ENCODE peak calls at places on chromosomes 13 and 19, in eight cellular contexts. One of them, this sample, is unnamed.

GRCh38 chr13:97548736-97549135 is 114.8 kb downstream of the RAP2A start:
- DNase-seq in PC-9: no peak
- DNase-seq in GM23338: no peak
- DNase-seq in cardiac fibroblast: no peak
- DNase-seq in A549: no peak
- DNase-seq in heart left ventricle: no peak
- DNase-seq in progenitor cell of endocrine pancreas: no peak
- DNase-seq in fibroblast of mammary gland: no peak
- DNase-seq in this sample: no peak

GRCh38 chr13:89694471-89694870 is 1653.0 kb upstream of the MIR17HG start:
- DNase-seq in progenitor cell of endocrine pancreas: no peak
- DNase-seq in heart left ventricle: no peak
- DNase-seq in fibroblast of mammary gland: no peak
- DNase-seq in PC-9: no peak
- DNase-seq in A549: no peak
- DNase-seq in cardiac fibroblast: no peak
- DNase-seq in GM23338: no peak
- DNase-seq in this sample: no peak

GRCh38 chr13:33265607-33266006 is 19.9 kb downstream of the STARD13 start:
- DNase-seq in progenitor cell of endocrine pancreas: no peak
- DNase-seq in fibroblast of mammary gland: no peak
- DNase-seq in PC-9: no peak
- DNase-seq in A549: no peak
- DNase-seq in cardiac fibroblast: no peak
- DNase-seq in heart left ventricle: no peak
- DNase-seq in GM23338: no peak
- DNase-seq in this sample: no peak

GRCh38 chr19:16235811-16236710 is 38.4 kb downstream of the AP1M1 start:
- DNase-seq in GM23338: no peak
- DNase-seq in PC-9: no peak
- DNase-seq in A549: no peak
- DNase-seq in cardiac fibroblast: no peak
- DNase-seq in fibroblast of mammary gland: no peak
- DNase-seq in progenitor cell of endocrine pancreas: no peak
- DNase-seq in heart left ventricle: peak; percentile 21
- DNase-seq in this sample: no peak

GRCh38 chr19:16520986-16521624 is 21.1 kb downstream of the CHERP start:
- DNase-seq in GM23338: no peak
- DNase-seq in fibroblast of mammary gland: no peak
- DNase-seq in progenitor cell of endocrine pancreas: no peak
- DNase-seq in cardiac fibroblast: no peak
- DNase-seq in heart left ventricle: no peak
- DNase-seq in PC-9: no peak
- DNase-seq in A549: no peak
- DNase-seq in this sample: no peak

GRCh38 chr19:38826856-38827551 is 4.6 kb downstream of the ECH1 start:
- DNase-seq in progenitor cell of endocrine pancreas: no peak
- DNase-seq in cardiac fibroblast: no peak
- DNase-seq in GM23338: no peak
- DNase-seq in A549: no peak
- DNase-seq in heart left ventricle: no peak
- DNase-seq in PC-9: no peak
- DNase-seq in fibroblast of mammary gland: no peak
- DNase-seq in this sample: no peak

GRCh38 chr19:39077323-39077722 is 6.8 kb upstream of the ACP7 start:
- DNase-seq in GM23338: no peak
- DNase-seq in fibroblast of mammary gland: no peak
- DNase-seq in PC-9: no peak
- DNase-seq in A549: no peak
- DNase-seq in progenitor cell of endocrine pancreas: no peak
- DNase-seq in cardiac fibroblast: no peak
- DNase-seq in heart left ventricle: no peak
- DNase-seq in this sample: no peak

GRCh38 chr13:30572859-30573275 is 44.9 kb upstream of the USPL1 start:
- DNase-seq in progenitor cell of endocrine pancreas: no peak
- DNase-seq in A549: peak; percentile 18
- DNase-seq in heart left ventricle: no peak
- DNase-seq in cardiac fibroblast: peak; percentile 72
- DNase-seq in fibroblast of mammary gland: peak; percentile 68
- DNase-seq in GM23338: peak; percentile 47
- DNase-seq in PC-9: no peak
- DNase-seq in this sample: no peak

GRCh38 chr19:50556236-50557008 is 11.8 kb downstream of the LRRC4B start:
- DNase-seq in progenitor cell of endocrine pancreas: peak; percentile 93
- DNase-seq in PC-9: peak; percentile 63
- DNase-seq in A549: peak; percentile 98
- DNase-seq in cardiac fibroblast: peak; percentile 65
- DNase-seq in GM23338: peak; percentile 98
- DNase-seq in fibroblast of mammary gland: peak; percentile 51
- DNase-seq in heart left ventricle: peak; percentile 87
- DNase-seq in this sample: peak; percentile 92

GRCh38 chr13:57314897-57315520 is 148.0 kb downstream of the PRR20E start:
- DNase-seq in fibroblast of mammary gland: no peak
- DNase-seq in cardiac fibroblast: no peak
- DNase-seq in GM23338: peak; percentile 2
- DNase-seq in heart left ventricle: no peak
- DNase-seq in A549: no peak
- DNase-seq in progenitor cell of endocrine pancreas: no peak
- DNase-seq in PC-9: no peak
- DNase-seq in this sample: no peak

DNA sequence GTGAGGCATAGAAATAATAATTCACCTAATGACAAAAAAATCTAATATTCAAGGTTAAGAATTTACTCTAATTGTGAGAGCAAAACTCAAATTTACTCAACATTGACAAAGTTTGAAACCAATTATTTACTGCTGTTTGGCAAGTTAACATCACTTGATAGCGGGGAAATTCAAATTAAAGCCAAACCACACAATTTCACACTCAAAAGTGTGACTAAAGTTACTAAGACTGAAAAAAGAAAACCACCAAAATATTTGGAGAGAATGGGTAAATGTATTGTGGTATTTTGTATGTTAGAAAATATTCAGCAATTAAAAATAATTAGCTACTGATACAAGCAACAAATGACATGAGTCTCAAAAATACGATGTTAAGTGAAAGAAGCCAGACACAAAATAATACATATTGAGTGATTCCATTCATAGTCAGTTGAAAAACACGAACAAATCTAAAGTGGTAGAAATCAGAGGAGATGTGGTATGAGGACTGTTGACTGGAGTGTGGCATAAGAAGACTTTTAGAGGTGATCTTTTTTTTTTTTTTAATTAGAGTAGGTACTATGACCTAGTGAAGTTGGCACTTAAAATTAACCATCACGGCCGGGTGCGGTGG is 541.4 kb upstream of the ATXN8OS start:
- DNase-seq in A549: no peak
- DNase-seq in fibroblast of mammary gland: no peak
- DNase-seq in cardiac fibroblast: no peak
- DNase-seq in progenitor cell of endocrine pancreas: no peak
- DNase-seq in PC-9: no peak
- DNase-seq in heart left ventricle: no peak
- DNase-seq in GM23338: no peak
- DNase-seq in this sample: no peak
- TF ChIP-seq CTCF in A549: no peak
- TF ChIP-seq CTCF in fibroblast of mammary gland: no peak
- TF ChIP-seq CTCF in cardiac fibroblast: no peak
- TF ChIP-seq CTCF in progenitor cell of endocrine pancreas: no peak
- TF ChIP-seq CTCF in PC-9: no peak
- TF ChIP-seq CTCF in heart left ventricle: no peak
- TF ChIP-seq CTCF in GM23338: no peak
- TF ChIP-seq CTCF in this sample: no peak

DNA sequence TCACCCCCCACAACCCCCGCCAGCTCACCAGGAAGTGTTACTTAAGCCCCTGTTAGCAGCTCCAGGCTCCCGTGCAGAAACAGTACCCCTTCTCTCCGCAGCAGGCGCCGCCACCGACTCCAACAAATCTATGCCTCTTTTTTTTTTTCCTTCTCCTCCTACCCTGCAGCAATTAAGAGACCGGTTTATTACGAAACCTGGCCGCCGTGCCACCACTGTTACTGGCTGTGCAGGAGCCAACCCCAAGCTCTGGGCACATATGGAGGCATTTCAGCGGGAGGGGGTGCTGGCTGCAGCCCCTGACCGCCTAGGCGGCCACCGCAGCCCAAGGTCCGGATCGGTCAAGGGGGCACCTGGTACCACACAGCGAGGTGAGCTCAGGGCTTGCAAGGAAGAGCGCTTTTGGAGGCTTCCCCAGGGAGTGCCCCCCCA is 2.4 kb downstream of the GADD45B start:
- DNase-seq in cardiac fibroblast: peak; percentile 72
- DNase-seq in progenitor cell of endocrine pancreas: no peak
- DNase-seq in GM23338: peak; percentile 78
- DNase-seq in PC-9: peak; percentile 63
- DNase-seq in A549: no peak
- DNase-seq in fibroblast of mammary gland: peak; percentile 72
- DNase-seq in heart left ventricle: peak; percentile 77
- DNase-seq in this sample: no peak
- TF ChIP-seq CTCF in cardiac fibroblast: no peak
- TF ChIP-seq CTCF in progenitor cell of endocrine pancreas: peak; percentile 42
- TF ChIP-seq CTCF in GM23338: no peak
- TF ChIP-seq CTCF in PC-9: no peak
- TF ChIP-seq CTCF in A549: no peak
- TF ChIP-seq CTCF in fibroblast of mammary gland: peak; percentile 13
- TF ChIP-seq CTCF in heart left ventricle: peak; percentile 19
- TF ChIP-seq CTCF in this sample: peak; percentile 24

GRCh38 chr13:110713981-110714797 is 689 bp downstream of the ING1 start:
- DNase-seq in A549: no peak
- DNase-seq in GM23338: peak; percentile 53
- DNase-seq in progenitor cell of endocrine pancreas: peak; percentile 35
- DNase-seq in cardiac fibroblast: peak; percentile 50
- DNase-seq in fibroblast of mammary gland: peak; percentile 31
- DNase-seq in heart left ventricle: peak; percentile 70
- DNase-seq in PC-9: peak; percentile 20
- DNase-seq in this sample: no peak
- TF ChIP-seq CTCF in A549: no peak
- TF ChIP-seq CTCF in GM23338: no peak
- TF ChIP-seq CTCF in progenitor cell of endocrine pancreas: no peak
- TF ChIP-seq CTCF in cardiac fibroblast: no peak
- TF ChIP-seq CTCF in fibroblast of mammary gland: no peak
- TF ChIP-seq CTCF in heart left ventricle: no peak
- TF ChIP-seq CTCF in PC-9: peak; percentile 15
- TF ChIP-seq CTCF in this sample: peak; percentile 11

DNA sequence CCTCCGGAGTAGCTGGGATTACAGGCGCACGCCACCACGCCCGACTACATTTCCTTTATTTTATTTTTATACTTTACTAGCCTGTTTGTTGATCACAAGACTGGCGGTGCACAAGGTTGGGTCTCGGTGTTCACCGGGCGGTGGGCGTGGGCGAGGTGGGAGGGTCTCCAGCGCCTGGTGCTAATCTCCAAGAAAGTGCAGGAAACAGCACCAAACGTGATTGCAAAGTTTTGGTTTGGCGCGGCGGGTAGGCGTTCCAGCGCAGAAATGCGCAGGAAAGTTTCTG is 24.1 kb upstream of the ZNF850 start:
- DNase-seq in GM23338: no peak
- DNase-seq in A549: no peak
- DNase-seq in PC-9: no peak
- DNase-seq in fibroblast of mammary gland: no peak
- DNase-seq in heart left ventricle: no peak
- DNase-seq in progenitor cell of endocrine pancreas: no peak
- DNase-seq in cardiac fibroblast: no peak
- DNase-seq in this sample: no peak
- TF ChIP-seq CTCF in GM23338: no peak
- TF ChIP-seq CTCF in A549: no peak
- TF ChIP-seq CTCF in PC-9: no peak
- TF ChIP-seq CTCF in fibroblast of mammary gland: no peak
- TF ChIP-seq CTCF in heart left ventricle: no peak
- TF ChIP-seq CTCF in progenitor cell of endocrine pancreas: no peak
- TF ChIP-seq CTCF in cardiac fibroblast: no peak
- TF ChIP-seq CTCF in this sample: no peak

DNA sequence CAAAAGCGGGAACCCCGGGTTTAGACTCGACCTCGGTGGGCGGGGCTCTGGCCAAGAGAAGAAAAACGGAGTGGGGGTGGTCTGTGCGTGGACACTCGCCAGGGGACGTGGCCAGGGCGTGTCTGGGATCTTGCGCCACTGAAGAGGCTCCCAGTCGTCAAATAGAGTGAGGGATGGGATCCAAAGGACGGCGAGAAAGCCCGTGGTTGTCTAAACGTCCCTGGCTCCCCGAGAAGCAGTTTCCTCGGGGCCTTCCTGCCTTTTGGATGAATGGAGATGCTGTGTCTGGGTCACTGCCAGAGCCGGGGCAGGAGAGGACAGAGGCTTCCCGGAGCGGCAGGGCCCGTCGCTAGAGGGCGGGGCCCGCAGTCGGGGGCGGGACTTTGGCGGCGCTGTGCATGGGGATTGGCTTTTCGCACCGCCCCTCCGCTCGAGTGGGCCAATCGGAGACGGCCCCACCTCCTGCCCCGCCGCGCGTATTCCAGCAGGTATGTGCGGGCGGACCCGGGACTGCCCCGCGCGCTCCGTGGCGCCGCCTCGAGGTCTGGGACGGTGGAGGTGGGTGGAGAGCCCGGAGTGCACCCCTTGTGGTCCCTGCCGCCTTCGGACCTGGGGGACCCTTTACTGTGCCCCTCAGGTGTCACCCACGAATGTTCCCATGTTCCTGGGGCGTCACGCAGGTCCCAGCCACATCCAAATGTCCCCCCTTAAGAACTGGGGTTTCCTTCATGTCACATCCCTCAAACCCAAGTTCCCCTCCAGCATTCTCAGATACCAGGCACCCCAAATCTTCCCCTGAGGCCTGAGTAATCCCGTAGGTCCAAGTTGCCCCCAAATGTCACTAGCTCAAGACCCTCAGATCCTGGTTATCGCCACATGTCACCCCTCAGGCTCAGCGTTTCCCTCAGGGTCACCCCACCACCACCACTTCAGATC is 38.4 kb downstream of the ZSWIM4 start:
- DNase-seq in cardiac fibroblast: peak; percentile 91
- DNase-seq in fibroblast of mammary gland: peak; percentile 85
- DNase-seq in progenitor cell of endocrine pancreas: peak; percentile 94
- DNase-seq in PC-9: peak; percentile 95
- DNase-seq in heart left ventricle: peak; percentile 97
- DNase-seq in A549: peak; percentile 62
- DNase-seq in GM23338: peak; percentile 96
- DNase-seq in this sample: peak; percentile 97
- TF ChIP-seq CTCF in cardiac fibroblast: peak; percentile 49
- TF ChIP-seq CTCF in fibroblast of mammary gland: peak; percentile 11
- TF ChIP-seq CTCF in progenitor cell of endocrine pancreas: peak; percentile 61
- TF ChIP-seq CTCF in PC-9: no peak
- TF ChIP-seq CTCF in heart left ventricle: peak; percentile 16
- TF ChIP-seq CTCF in A549: no peak
- TF ChIP-seq CTCF in GM23338: peak; percentile 49
- TF ChIP-seq CTCF in this sample: peak; percentile 47

This sample was measured in osteocyte.